ENCODE peak calls at places on chromosomes 16 and 17, in nine cellular contexts. Y, M, Z, N, D, Q, K, H and B are unnamed samples.

GRCh38 chr17:29008591-29008990 is 2.8 kb upstream of the SEZ6 start:
- DNase-seq in Z (no peak), K (no peak), N (no peak), H (no peak), Q (no peak), D (no peak), Y (no peak), M (no peak), B (no peak)

GRCh38 chr16:83963277-83964119 is 4.5 kb upstream of the NECAB2 start:
- DNase-seq in Y (no peak), K (no peak), Z (peak; percentile 6), M (no peak), H (no peak), D (no peak), Q (no peak), N (no peak), B (no peak)

GRCh38 chr16:52773026-52773425 is 226.1 kb upstream of the TOX3 start:
- DNase-seq in Q (no peak), D (no peak), K (no peak), M (no peak), Y (no peak), H (no peak), Z (no peak), N (no peak), B (no peak)

GRCh38 chr17:42453544-42453943 is 5.1 kb upstream of the ATP6V0A1 start:
- DNase-seq in Z (no peak), Q (no peak), K (no peak), D (no peak), Y (no peak), H (no peak), N (no peak), M (no peak), B (no peak)

GRCh38 chr17:65627892-65628622 is 66.6 kb upstream of the AXIN2 start:
- DNase-seq in H (peak; percentile 3), M (no peak), Y (peak; percentile 89), Q (no peak), D (peak; percentile 38), N (peak; percentile 64), K (no peak), Z (peak; percentile 21), B (no peak)

GRCh38 chr17:81387235-81388060 is 7.8 kb upstream of the BAHCC1 start:
- DNase-seq in M (no peak), Z (no peak), K (peak; percentile 73), Q (peak; percentile 72), H (no peak), N (no peak), D (no peak), Y (peak; percentile 64), B (no peak)

GRCh38 chr17:51662204-51663056 is 402.1 kb downstream of the UTP18 start:
- DNase-seq in M (no peak), Q (no peak), Y (no peak), Z (no peak), N (no peak), D (no peak), K (no peak), H (no peak), B (no peak)

GRCh38 chr17:45310380-45311324 is 6.2 kb downstream of the MAP3K14 start:
- DNase-seq in N (no peak), M (no peak), Y (no peak), H (no peak), D (no peak), Q (no peak), K (no peak), Z (no peak), B (no peak)

GRCh38 chr16:14409563-14409962 is 220.5 kb downstream of the PARN start:
- DNase-seq in M (no peak), K (no peak), Y (peak; percentile 87), N (peak; percentile 51), D (peak; percentile 85), Z (peak; percentile 55), H (peak; percentile 51), Q (no peak), B (peak; percentile 68)

GRCh38 chr17:1179112-1179634 is 608 bp downstream of the ABR start:
- DNase-seq in D (no peak), Q (no peak), Z (no peak), Y (no peak), M (no peak), N (no peak), K (no peak), H (no peak), B (no peak)